ENCODE peak calls at places on chromosomes 3 and 15, in six cellular contexts. U, E, K, Z, L and M are unnamed samples.

GRCh38 chr15:84598993-84599392 is 1.8 kb upstream of the ZSCAN2 start:
- DNase-seq in U (peak; percentile 38), E (peak; percentile 78), K (no peak), Z (peak; percentile 84), L (no peak), M (peak; percentile 72)

GRCh38 chr3:4290272-4290893 is 12.8 kb upstream of the SETMAR start:
- DNase-seq in U (peak; percentile 49), E (peak; percentile 48), K (no peak), Z (peak; percentile 59), L (no peak), M (peak; percentile 29)

GRCh38 chr15:94000603-94001002 is 230.8 kb upstream of the MCTP2 start:
- DNase-seq in U (no peak), E (no peak), K (no peak), Z (no peak), L (no peak), M (no peak)

GRCh38 chr15:89332446-89332845 is 2.2 kb downstream of the POLG start:
- DNase-seq in U (no peak), E (peak; percentile 41), K (no peak), Z (peak; percentile 65), L (no peak), M (peak; percentile 41)

GRCh38 chr3:182148360-182148759 is 436.6 kb downstream of the SOX2 start:
- DNase-seq in U (no peak), E (no peak), K (no peak), Z (no peak), L (no peak), M (no peak)

GRCh38 chr3:117398166-117398954 is 688.8 kb downstream of the TUSC7 start:
- DNase-seq in U (no peak), E (no peak), K (no peak), Z (no peak), L (no peak), M (no peak)

GRCh38 chr3:180223268-180223667 is 186.5 kb upstream of the PEX5L start:
- DNase-seq in U (peak; percentile 50), E (no peak), K (no peak), Z (no peak), L (no peak), M (no peak)

GRCh38 chr15:74656935-74657535 is 38.8 kb downstream of the EDC3 start:
- DNase-seq in U (no peak), E (no peak), K (no peak), Z (no peak), L (no peak), M (no peak)

GRCh38 chr15:99347609-99348008 is 96.3 kb downstream of the LRRC28 start:
- DNase-seq in U (no peak), E (no peak), K (no peak), Z (no peak), L (no peak), M (no peak)

GRCh38 chr3:8506611-8507061 is 5.0 kb downstream of the LMCD1 start:
- DNase-seq in U (no peak), E (no peak), K (peak; percentile 20), Z (no peak), L (no peak), M (no peak)

GRCh38 chr3:62201438-62202035 is 171.8 kb downstream of the FEZF2 start:
- DNase-seq in U (peak; percentile 21), E (peak; percentile 6), K (no peak), Z (peak; percentile 27), L (no peak), M (peak; percentile 18)

GRCh38 chr3:134284438-134284837 is 33.8 kb upstream of the RYK start:
- DNase-seq in U (no peak), E (no peak), K (no peak), Z (no peak), L (no peak), M (no peak)

GRCh38 chr3:16056210-16056607 is 118.3 kb upstream of the GALNT15 start:
- DNase-seq in U (no peak), E (peak; percentile 44), K (no peak), Z (no peak), L (no peak), M (no peak)

GRCh38 chr3:11665331-11665730 is 21.6 kb upstream of the VGLL4 start:
- DNase-seq in U (no peak), E (no peak), K (no peak), Z (no peak), L (no peak), M (no peak)

GRCh38 chr3:11661052-11661656 is 17.4 kb upstream of the VGLL4 start:
- DNase-seq in U (no peak), E (peak; percentile 60), K (no peak), Z (no peak), L (no peak), M (no peak)

GRCh38 chr3:11660242-11660641 is 16.5 kb upstream of the VGLL4 start:
- DNase-seq in U (no peak), E (no peak), K (no peak), Z (no peak), L (no peak), M (no peak)

GRCh38 chr3:11661827-11662226 is 18.1 kb upstream of the VGLL4 start:
- DNase-seq in U (no peak), E (peak; percentile 33), K (no peak), Z (no peak), L (no peak), M (no peak)

GRCh38 chr3:11662392-11662990 is 18.8 kb upstream of the VGLL4 start:
- DNase-seq in U (no peak), E (peak; percentile 28), K (no peak), Z (no peak), L (no peak), M (no peak)
- TF ChIP-seq CTCF in U (peak; percentile 9), E (peak; percentile 34), K (no peak), Z (peak; percentile 22), L (peak; percentile 66), M (no peak)

DNA sequence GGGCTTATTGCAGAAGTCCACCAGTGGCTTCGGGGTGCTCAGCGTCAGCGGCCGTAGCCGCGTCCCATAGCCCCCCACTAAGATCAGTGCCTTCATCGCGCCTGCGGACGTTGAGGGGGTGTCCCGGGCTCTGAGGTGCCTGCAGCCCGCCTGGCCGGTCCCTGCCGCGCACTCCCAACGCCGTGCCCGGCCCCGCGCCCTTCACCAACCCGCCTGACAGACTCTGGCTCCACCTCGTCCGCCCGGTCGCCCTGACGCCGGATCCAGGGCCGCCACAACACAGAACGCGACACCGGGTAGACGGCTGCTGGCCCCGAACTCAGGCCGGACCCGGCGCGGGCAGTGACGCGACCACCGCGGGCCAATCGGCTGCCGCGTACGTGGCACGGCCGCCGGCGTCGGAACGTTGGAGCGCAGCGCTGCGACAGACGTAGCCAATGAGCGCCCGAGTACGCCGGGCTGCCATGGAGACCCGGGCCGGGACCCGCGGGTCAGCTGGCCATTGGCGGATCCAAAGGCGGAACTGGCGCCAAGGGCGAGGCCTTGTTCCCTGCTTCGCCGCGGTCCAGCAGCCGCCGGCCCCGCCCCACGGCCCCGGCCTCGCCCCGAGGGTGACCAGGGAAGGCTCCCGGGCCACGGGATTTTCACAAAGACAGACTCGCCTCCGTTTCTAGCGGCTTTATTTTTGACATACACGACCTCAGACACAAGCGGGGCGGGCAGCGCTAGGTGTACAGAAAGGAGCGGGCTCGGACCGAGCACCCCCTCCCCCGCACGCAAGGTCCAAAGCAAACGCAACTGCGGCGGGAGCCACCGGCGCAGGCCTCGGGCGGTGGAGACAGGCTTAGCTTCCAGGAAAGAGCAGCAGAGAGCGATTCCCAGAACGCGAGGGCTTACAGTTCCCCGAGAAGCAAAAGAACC is at the start of gene GMPPB:
- DNase-seq in U (peak; percentile 97), E (peak; percentile 94), K (peak; percentile 97), Z (peak; percentile 98), L (peak; percentile 98), M (peak; percentile 97)
- TF ChIP-seq CTCF in U (no peak), E (no peak), K (no peak), Z (no peak), L (no peak), M (no peak)

DNA sequence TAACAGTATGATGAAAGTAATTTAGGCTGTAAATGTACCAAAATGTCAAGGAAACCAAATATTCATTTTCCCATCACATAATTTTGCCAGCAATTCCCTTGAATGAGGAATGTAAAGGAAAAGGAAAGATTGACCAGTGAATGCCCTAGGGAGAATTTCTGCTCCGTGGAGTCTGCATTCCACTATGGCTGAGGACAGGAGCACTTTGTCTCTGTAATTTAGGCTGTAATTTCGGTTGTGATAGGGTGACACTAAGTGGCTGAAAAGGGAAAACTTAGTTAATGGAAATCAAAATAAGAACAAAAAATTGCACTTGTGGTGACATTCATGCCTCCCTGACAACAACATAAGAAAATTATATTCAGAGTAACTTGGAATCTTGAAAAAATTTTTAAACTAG is 8.3 kb upstream of the TMEM207 start:
- DNase-seq in U (no peak), E (peak; percentile 26), K (no peak), Z (peak; percentile 16), L (no peak), M (peak; percentile 48)
- TF ChIP-seq CTCF in U (no peak), E (no peak), K (no peak), Z (no peak), L (no peak), M (no peak)

GRCh38 chr3:114329823-114330222 is 36.0 kb downstream of the TIGIT start:
- DNase-seq in U (no peak), E (no peak), K (no peak), Z (no peak), L (no peak), M (no peak)

GRCh38 chr3:114327665-114328064 is 33.8 kb downstream of the TIGIT start:
- DNase-seq in U (peak; percentile 16), E (no peak), K (no peak), Z (no peak), L (no peak), M (no peak)

GRCh38 chr3:114331710-114332109 is 37.9 kb downstream of the TIGIT start:
- DNase-seq in U (no peak), E (no peak), K (no peak), Z (no peak), L (no peak), M (no peak)

GRCh38 chr3:114331007-114331406 is 37.2 kb downstream of the TIGIT start:
- DNase-seq in U (no peak), E (no peak), K (no peak), Z (no peak), L (no peak), M (no peak)

GRCh38 chr3:114328345-114328744 is 34.5 kb downstream of the TIGIT start:
- DNase-seq in U (no peak), E (no peak), K (no peak), Z (no peak), L (no peak), M (no peak)
- TF ChIP-seq CTCF in U (no peak), E (no peak), K (no peak), Z (no peak), L (no peak), M (no peak)